ENCODE peak calls at places on chromosome 20, in six cellular contexts. E, Y, Q, G, P and A are unnamed samples.
A peak's percentile ranks its signal among the peaks of the same experiment; 100 is the strongest.

GRCh38 chr20:44911264-44911921 is 1.5 kb downstream of the PABPC1L start:
- DNase-seq in P (peak; percentile 81), Q (no peak), Y (no peak), E (peak; percentile 85), G (peak; percentile 19), A (peak; percentile 86)

GRCh38 chr20:41001497-41001896 is 27.1 kb upstream of the TOP1 start:
- DNase-seq in E (no peak), P (no peak), G (no peak), Y (no peak), Q (no peak), A (no peak)

GRCh38 chr20:32474967-32475819 is 109.9 kb downstream of the NOL4L start:
- DNase-seq in Q (no peak), E (peak; percentile 96), G (peak; percentile 95), P (peak; percentile 94), Y (peak; percentile 92), A (peak; percentile 93)

GRCh38 chr20:389220-389619 is 8.7 kb downstream of the TRIB3 start:
- DNase-seq in P (no peak), Y (no peak), Q (no peak), E (no peak), G (no peak), A (no peak)

GRCh38 chr20:48571945-48572589 is 255.7 kb downstream of the PREX1 start:
- DNase-seq in Y (no peak), Q (no peak), E (no peak), P (no peak), G (no peak), A (no peak)

GRCh38 chr20:5510446-5510845 is 193.7 kb upstream of the PROKR2 start:
- DNase-seq in Q (no peak), Y (no peak), P (no peak), E (no peak), G (no peak), A (no peak)

GRCh38 chr20:1734269-1734858 is 76.8 kb upstream of the SIRPG start:
- DNase-seq in Y (no peak), Q (no peak), E (no peak), G (no peak), P (no peak), A (no peak)

GRCh38 chr20:44762466-44763140 is 16.9 kb downstream of the KCNK15 start:
- DNase-seq in Q (no peak), G (peak; percentile 63), P (no peak), E (no peak), Y (no peak), A (no peak)

GRCh38 chr20:10861086-10861485 is 187.3 kb upstream of the JAG1 start:
- DNase-seq in Q (no peak), P (no peak), G (no peak), E (no peak), Y (no peak), A (no peak)

GRCh38 chr20:32628960-32629530 is 43.9 kb upstream of the NOL4L start:
- DNase-seq in Y (no peak), E (no peak), Q (no peak), G (no peak), P (no peak), A (no peak)

GRCh38 chr20:37984018-37984785 is 49.1 kb downstream of the TTI1 start:
- DNase-seq in G (peak; percentile 25), Q (no peak), Y (peak; percentile 26), E (no peak), P (no peak), A (no peak)

DNA sequence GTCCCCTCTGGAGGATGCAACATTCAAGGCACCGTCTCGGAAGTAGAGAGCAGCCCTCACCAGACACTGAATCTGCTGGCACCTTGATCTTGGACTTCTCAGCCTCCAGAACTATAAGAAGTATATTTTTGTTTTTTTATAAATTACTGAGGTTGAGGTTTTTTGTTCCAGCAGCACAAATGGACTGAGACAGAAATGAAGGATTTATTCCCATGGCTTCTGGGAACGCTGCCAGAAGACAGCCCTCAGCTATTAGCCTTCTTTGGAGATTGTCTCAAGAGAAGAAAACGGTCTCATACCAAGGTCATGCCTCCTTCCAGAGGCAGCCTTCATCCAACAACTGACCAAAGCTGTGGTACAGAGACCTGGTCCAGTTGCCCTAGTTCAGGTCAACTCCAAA is 85.4 kb downstream of the CHMP4B start:
- DNase-seq in P (no peak), G (no peak), Q (no peak), E (no peak), Y (no peak), A (no peak)
- H3K27me3 ChIP-seq in P (no peaks in the 10 kb centered on the region), G (no peaks in the 10 kb centered on the region), Q (peaks cover 2% of the 10 kb centered on the region), E (no peaks in the 10 kb centered on the region), Y (peaks cover 28% of the 10 kb centered on the region), A (peaks cover 9% of the 10 kb centered on the region)

DNA sequence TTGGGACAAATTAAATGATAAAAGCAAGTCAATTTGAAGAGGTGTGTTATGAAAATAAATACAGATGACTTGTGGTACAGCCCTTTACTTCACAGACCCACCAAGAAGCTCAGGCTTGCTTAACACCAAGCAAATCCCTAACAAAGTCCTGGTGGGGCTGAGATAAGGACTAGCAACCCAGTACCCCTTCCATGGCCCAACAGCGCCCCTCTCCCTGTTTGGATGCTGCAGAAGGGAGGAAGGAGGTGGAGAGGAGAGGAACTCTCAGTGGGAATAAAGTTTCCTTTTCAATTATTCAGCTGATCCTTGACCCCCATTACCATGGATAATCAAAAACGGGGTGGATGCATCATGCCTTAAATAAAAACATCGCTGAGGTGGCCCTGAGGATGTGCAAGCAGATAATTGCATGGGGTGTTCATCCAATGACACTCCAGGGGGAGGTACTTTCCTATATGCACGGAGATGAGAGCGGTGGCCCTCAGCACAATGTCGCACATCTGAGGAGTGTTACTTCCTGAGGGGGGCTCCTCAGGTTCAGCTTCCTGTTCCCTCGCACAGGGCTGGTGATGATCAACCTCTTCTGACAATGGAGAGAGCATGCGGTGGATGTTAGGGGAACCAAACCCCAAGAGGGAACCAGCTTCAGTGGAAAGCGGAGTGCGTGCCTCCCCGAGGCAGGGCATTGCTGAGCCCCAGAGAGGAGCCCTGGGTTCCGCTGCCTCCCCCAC is 4.4 kb upstream of the ZNF831 start:
- DNase-seq in P (no peak), G (no peak), Q (no peak), Y (no peak), E (peak; percentile 19), A (no peak)
- TF ChIP-seq CTCF in P (no peak), G (no peak), Q (no peak), Y (no peak), E (no peak), A (no peak)

GRCh38 chr20:25041813-25042530 is 16.0 kb downstream of the ACSS1 start:
- DNase-seq in Q (no peak), Y (no peak), G (no peak), P (no peak), E (no peak), A (peak; percentile 30)
- H3K4me1 ChIP-seq in Q (peaks cover 34% of the 10 kb centered on the region), Y (peaks cover 98% of the 10 kb centered on the region), G (peaks cover 97% of the 10 kb centered on the region), P (peaks cover 55% of the 10 kb centered on the region), E (peaks cover 48% of the 10 kb centered on the region), A (peaks cover 75% of the 10 kb centered on the region)

DNA sequence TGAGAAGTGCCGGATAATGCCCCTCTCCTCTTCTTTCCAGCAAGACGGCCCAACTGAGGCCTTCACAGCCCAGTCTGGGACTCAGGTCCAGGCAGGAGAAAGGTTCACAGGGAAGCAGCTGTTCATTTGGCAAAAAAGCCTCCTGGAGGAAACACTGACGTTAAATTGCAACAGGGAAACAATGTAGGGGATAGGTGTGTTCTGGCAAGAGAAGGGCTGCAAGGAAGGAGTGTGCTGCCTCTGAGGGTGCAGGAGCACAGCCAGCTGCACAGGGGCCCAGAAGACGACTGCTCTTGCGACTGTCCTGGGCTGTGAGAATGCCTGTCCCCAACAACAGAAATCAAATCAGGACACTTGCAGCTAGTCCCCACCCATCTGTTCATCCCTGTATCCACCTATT is 70.6 kb upstream of the PMEPA1 start:
- DNase-seq in G (no peak), E (no peak), Y (no peak), P (no peak), Q (no peak), A (no peak)
- H3K27me3 ChIP-seq in G (no peaks in the 10 kb centered on the region), E (no peaks in the 10 kb centered on the region), Y (peaks cover 18% of the 10 kb centered on the region), P (no peaks in the 10 kb centered on the region), Q (no peaks in the 10 kb centered on the region), A (no peaks in the 10 kb centered on the region)

DNA sequence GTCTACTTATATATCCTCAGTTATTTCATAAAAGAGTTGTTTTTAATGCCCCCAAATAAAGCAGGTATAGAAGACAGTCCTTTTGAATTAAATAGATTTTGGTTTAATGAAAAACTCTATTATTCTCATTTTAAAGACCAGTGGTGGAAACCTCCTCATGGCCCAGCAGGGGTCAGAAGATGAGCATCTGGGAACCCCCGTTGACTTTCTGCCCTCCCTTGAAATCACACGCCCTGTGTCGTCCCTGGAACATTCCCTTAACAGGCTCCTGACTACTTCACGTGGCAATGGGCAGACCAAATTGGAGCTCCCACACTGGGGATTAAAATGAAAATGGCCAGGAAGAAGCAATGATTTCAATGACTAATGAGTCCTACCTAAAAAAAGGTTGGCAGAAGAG is 220.9 kb downstream of the KIF16B start:
- DNase-seq in G (no peak), P (no peak), Y (no peak), Q (no peak), E (no peak), A (no peak)
- TF ChIP-seq CTCF in G (no peak), P (no peak), Y (no peak), Q (no peak), E (no peak), A (no peak)

GRCh38 chr20:47317127-47317895 is 39.2 kb downstream of the ZMYND8 start:
- DNase-seq in G (peak; percentile 89), P (peak; percentile 82), E (peak; percentile 62), Q (no peak), Y (peak; percentile 80), A (peak; percentile 84)
- H3K4me1 ChIP-seq in G (peaks cover 87% of the 10 kb centered on the region), P (peaks cover 57% of the 10 kb centered on the region), E (peaks cover 44% of the 10 kb centered on the region), Q (peaks cover 28% of the 10 kb centered on the region), Y (peaks cover 94% of the 10 kb centered on the region), A (peaks cover 86% of the 10 kb centered on the region)

DNA sequence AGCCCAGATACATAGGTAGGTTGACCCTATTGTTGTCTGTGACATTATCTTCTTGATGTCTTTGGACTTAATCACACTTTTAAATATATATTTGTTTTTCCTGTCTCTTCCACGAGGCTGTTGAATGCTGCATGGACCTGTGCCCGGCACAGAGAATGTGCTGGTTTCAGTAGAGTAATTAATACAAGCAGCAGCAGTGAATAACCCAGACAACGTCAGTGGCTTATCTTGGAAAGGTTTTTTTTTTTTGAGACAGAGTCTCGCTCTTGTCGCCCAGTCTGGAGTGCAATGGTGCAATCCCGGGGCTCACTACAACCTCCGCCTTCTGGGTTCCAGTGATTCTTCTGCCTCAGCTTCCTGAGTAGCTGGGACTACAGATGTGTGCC is 108.2 kb downstream of the CDH26 start:
- DNase-seq in Q (no peak), G (no peak), E (no peak), P (no peak), Y (no peak), A (no peak)
- H3K27me3 ChIP-seq in Q (no peaks in the 10 kb centered on the region), G (no peaks in the 10 kb centered on the region), E (no peaks in the 10 kb centered on the region), P (no peaks in the 10 kb centered on the region), Y (peaks cover 16% of the 10 kb centered on the region), A (no peaks in the 10 kb centered on the region)